ENCODE peak calls at places on chromosomes 7 and 10, in seven cellular contexts. One of them, this sample, is unnamed.

GRCh38 chr10:72068126-72068765 is 20.1 kb downstream of the SPOCK2 start:
- DNase-seq in cardiac fibroblast: no peak
- DNase-seq in pancreas: no peak
- DNase-seq in fibroblast of lung: no peak
- DNase-seq in cardiac muscle cell: no peak
- DNase-seq in fibroblast of pulmonary artery: no peak
- DNase-seq in coronary artery: no peak
- DNase-seq in this sample: no peak

GRCh38 chr7:90764848-90765570 is 168.9 kb downstream of the CDK14 start:
- DNase-seq in cardiac fibroblast: peak
- DNase-seq in pancreas: no peak
- DNase-seq in fibroblast of lung: no peak
- DNase-seq in cardiac muscle cell: no peak
- DNase-seq in fibroblast of pulmonary artery: no peak
- DNase-seq in coronary artery: no peak
- DNase-seq in this sample: no peak

GRCh38 chr10:89476676-89477075 is 58.7 kb downstream of the SLC16A12 start:
- DNase-seq in cardiac fibroblast: peak
- DNase-seq in pancreas: no peak
- DNase-seq in fibroblast of lung: no peak
- DNase-seq in cardiac muscle cell: peak
- DNase-seq in fibroblast of pulmonary artery: no peak
- DNase-seq in coronary artery: no peak
- DNase-seq in this sample: peak

GRCh38 chr10:4807803-4808507 is 18.1 kb upstream of the AKR1E2 start:
- DNase-seq in cardiac fibroblast: peak
- DNase-seq in pancreas: no peak
- DNase-seq in fibroblast of lung: peak
- DNase-seq in cardiac muscle cell: no peak
- DNase-seq in fibroblast of pulmonary artery: peak
- DNase-seq in coronary artery: no peak
- DNase-seq in this sample: peak

GRCh38 chr10:86545097-86545496 is 23.5 kb upstream of the WAPL start:
- DNase-seq in cardiac fibroblast: no peak
- DNase-seq in pancreas: no peak
- DNase-seq in fibroblast of lung: no peak
- DNase-seq in cardiac muscle cell: no peak
- DNase-seq in fibroblast of pulmonary artery: no peak
- DNase-seq in coronary artery: no peak
- DNase-seq in this sample: no peak

GRCh38 chr7:95420996-95421846 is 13.6 kb downstream of the PON2 start:
- DNase-seq in cardiac fibroblast: peak
- DNase-seq in pancreas: no peak
- DNase-seq in fibroblast of lung: peak
- DNase-seq in cardiac muscle cell: peak
- DNase-seq in fibroblast of pulmonary artery: peak
- DNase-seq in coronary artery: no peak
- DNase-seq in this sample: no peak

GRCh38 chr7:3910041-3910440 is 609.0 kb downstream of the SDK1 start:
- DNase-seq in cardiac fibroblast: no peak
- DNase-seq in pancreas: no peak
- DNase-seq in fibroblast of lung: no peak
- DNase-seq in cardiac muscle cell: no peak
- DNase-seq in fibroblast of pulmonary artery: no peak
- DNase-seq in coronary artery: no peak
- DNase-seq in this sample: no peak

GRCh38 chr7:112495820-112496462 is 15.2 kb downstream of the LSMEM1 start:
- DNase-seq in cardiac fibroblast: peak
- DNase-seq in pancreas: peak
- DNase-seq in fibroblast of lung: peak
- DNase-seq in cardiac muscle cell: peak
- DNase-seq in fibroblast of pulmonary artery: peak
- DNase-seq in coronary artery: no peak
- DNase-seq in this sample: peak

GRCh38 chr7:29017666-29018065 is 59.5 kb upstream of the TRIL start:
- DNase-seq in cardiac fibroblast: peak
- DNase-seq in pancreas: no peak
- DNase-seq in fibroblast of lung: peak
- DNase-seq in cardiac muscle cell: no peak
- DNase-seq in fibroblast of pulmonary artery: peak
- DNase-seq in coronary artery: no peak
- DNase-seq in this sample: peak

GRCh38 chr10:90920986-90921643 is at the start of gene ANKRD1:
- DNase-seq in cardiac fibroblast: peak
- DNase-seq in pancreas: no peak
- DNase-seq in fibroblast of lung: peak
- DNase-seq in cardiac muscle cell: peak
- DNase-seq in fibroblast of pulmonary artery: peak
- DNase-seq in coronary artery: no peak
- DNase-seq in this sample: peak

GRCh38 chr7:46317256-46317655 is 396.2 kb upstream of the IGFBP3 start:
- DNase-seq in cardiac fibroblast: peak
- DNase-seq in pancreas: no peak
- DNase-seq in fibroblast of lung: no peak
- DNase-seq in cardiac muscle cell: no peak
- DNase-seq in fibroblast of pulmonary artery: peak
- DNase-seq in coronary artery: no peak
- DNase-seq in this sample: no peak

GRCh38 chr10:90204956-90205695 is 503.7 kb downstream of the KIF20B start:
- DNase-seq in cardiac fibroblast: peak
- DNase-seq in pancreas: no peak
- DNase-seq in fibroblast of lung: peak
- DNase-seq in cardiac muscle cell: no peak
- DNase-seq in fibroblast of pulmonary artery: peak
- DNase-seq in coronary artery: no peak
- DNase-seq in this sample: peak

GRCh38 chr10:48363617-48364355 is 57.3 kb downstream of the MAPK8 start:
- DNase-seq in cardiac fibroblast: peak
- DNase-seq in pancreas: peak
- DNase-seq in fibroblast of lung: peak
- DNase-seq in cardiac muscle cell: peak
- DNase-seq in fibroblast of pulmonary artery: peak
- DNase-seq in coronary artery: no peak
- DNase-seq in this sample: peak

GRCh38 chr7:129168219-129168991 is 20.0 kb upstream of the SMO start:
- DNase-seq in cardiac fibroblast: no peak
- DNase-seq in pancreas: no peak
- DNase-seq in fibroblast of lung: no peak
- DNase-seq in cardiac muscle cell: peak
- DNase-seq in fibroblast of pulmonary artery: no peak
- DNase-seq in coronary artery: no peak
- DNase-seq in this sample: no peak
- H3K4me3 ChIP-seq in cardiac fibroblast: no peak
- H3K4me3 ChIP-seq in pancreas: no peak
- H3K4me3 ChIP-seq in fibroblast of lung: no peak
- H3K4me3 ChIP-seq in cardiac muscle cell: no peak
- H3K4me3 ChIP-seq in fibroblast of pulmonary artery: no peak
- H3K4me3 ChIP-seq in coronary artery: peak
- H3K4me3 ChIP-seq in this sample: no peak

GRCh38 chr7:117034851-117035462 is 81.7 kb downstream of the ST7 start:
- DNase-seq in cardiac fibroblast: peak
- DNase-seq in pancreas: no peak
- DNase-seq in fibroblast of lung: peak
- DNase-seq in cardiac muscle cell: no peak
- DNase-seq in fibroblast of pulmonary artery: peak
- DNase-seq in coronary artery: no peak
- DNase-seq in this sample: no peak

GRCh38 chr7:117032810-117033209 is 79.5 kb downstream of the ST7 start:
- DNase-seq in cardiac fibroblast: no peak
- DNase-seq in pancreas: no peak
- DNase-seq in fibroblast of lung: no peak
- DNase-seq in cardiac muscle cell: no peak
- DNase-seq in fibroblast of pulmonary artery: no peak
- DNase-seq in coronary artery: no peak
- DNase-seq in this sample: no peak

GRCh38 chr7:117036034-117036669 is 82.9 kb downstream of the ST7 start:
- DNase-seq in cardiac fibroblast: no peak
- DNase-seq in pancreas: no peak
- DNase-seq in fibroblast of lung: no peak
- DNase-seq in cardiac muscle cell: no peak
- DNase-seq in fibroblast of pulmonary artery: no peak
- DNase-seq in coronary artery: no peak
- DNase-seq in this sample: no peak

GRCh38 chr7:117036836-117037235 is 83.5 kb downstream of the ST7 start:
- DNase-seq in cardiac fibroblast: no peak
- DNase-seq in pancreas: no peak
- DNase-seq in fibroblast of lung: no peak
- DNase-seq in cardiac muscle cell: no peak
- DNase-seq in fibroblast of pulmonary artery: no peak
- DNase-seq in coronary artery: no peak
- DNase-seq in this sample: no peak

DNA sequence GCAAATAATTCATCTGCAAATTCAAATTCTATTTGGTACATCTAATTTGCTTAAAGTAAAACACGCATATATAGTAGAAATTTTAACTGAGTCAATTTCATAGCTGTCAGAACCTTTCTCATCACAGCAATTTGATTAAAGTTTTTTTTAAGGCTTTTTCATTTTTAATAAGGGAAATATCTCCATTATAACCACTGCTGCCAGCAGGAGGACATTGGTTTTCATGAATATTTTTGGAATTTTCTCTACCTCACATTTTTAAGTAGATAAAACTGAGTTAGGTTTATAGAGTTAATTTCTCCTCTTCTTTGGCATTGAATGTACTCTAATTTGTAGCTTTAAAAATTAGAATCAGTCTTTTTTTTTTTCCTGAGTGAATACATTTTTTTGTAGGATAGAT is 82.2 kb downstream of the ST7 start:
- DNase-seq in cardiac fibroblast: no peak
- DNase-seq in pancreas: no peak
- DNase-seq in fibroblast of lung: no peak
- DNase-seq in cardiac muscle cell: no peak
- DNase-seq in fibroblast of pulmonary artery: no peak
- DNase-seq in coronary artery: no peak
- DNase-seq in this sample: no peak
- TF ChIP-seq CTCF in cardiac fibroblast: peak
- TF ChIP-seq CTCF in pancreas: no peak
- TF ChIP-seq CTCF in fibroblast of lung: no peak
- TF ChIP-seq CTCF in cardiac muscle cell: no peak
- TF ChIP-seq CTCF in fibroblast of pulmonary artery: no peak
- TF ChIP-seq CTCF in coronary artery: no peak
- TF ChIP-seq CTCF in this sample: no peak

DNA sequence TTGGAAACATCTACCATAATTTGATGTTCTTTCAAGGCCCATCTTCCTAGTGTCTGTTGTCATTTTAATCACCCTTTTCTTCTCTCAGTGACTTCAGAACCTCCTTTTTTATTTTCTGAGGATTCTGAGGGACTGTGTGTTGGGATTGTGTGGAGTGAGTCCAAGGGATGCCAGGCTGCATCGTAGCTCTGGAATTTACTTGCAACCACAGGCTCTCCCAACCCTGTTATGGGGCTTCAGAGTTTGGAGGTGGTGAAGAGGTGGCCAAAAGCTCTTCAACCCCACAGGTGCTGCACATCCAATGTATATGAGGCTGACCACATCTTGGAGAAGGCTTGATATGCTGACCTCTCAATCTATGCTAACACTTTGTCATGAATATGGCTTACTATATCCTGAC is 79.5 kb upstream of the GPR141 start:
- DNase-seq in cardiac fibroblast: no peak
- DNase-seq in pancreas: no peak
- DNase-seq in fibroblast of lung: no peak
- DNase-seq in cardiac muscle cell: no peak
- DNase-seq in fibroblast of pulmonary artery: no peak
- DNase-seq in coronary artery: no peak
- DNase-seq in this sample: no peak
- H3K4me3 ChIP-seq in cardiac fibroblast: no peak
- H3K4me3 ChIP-seq in pancreas: no peak
- H3K4me3 ChIP-seq in fibroblast of lung: no peak
- H3K4me3 ChIP-seq in cardiac muscle cell: no peak
- H3K4me3 ChIP-seq in fibroblast of pulmonary artery: no peak
- H3K4me3 ChIP-seq in coronary artery: no peak
- H3K4me3 ChIP-seq in this sample: no peak

DNA sequence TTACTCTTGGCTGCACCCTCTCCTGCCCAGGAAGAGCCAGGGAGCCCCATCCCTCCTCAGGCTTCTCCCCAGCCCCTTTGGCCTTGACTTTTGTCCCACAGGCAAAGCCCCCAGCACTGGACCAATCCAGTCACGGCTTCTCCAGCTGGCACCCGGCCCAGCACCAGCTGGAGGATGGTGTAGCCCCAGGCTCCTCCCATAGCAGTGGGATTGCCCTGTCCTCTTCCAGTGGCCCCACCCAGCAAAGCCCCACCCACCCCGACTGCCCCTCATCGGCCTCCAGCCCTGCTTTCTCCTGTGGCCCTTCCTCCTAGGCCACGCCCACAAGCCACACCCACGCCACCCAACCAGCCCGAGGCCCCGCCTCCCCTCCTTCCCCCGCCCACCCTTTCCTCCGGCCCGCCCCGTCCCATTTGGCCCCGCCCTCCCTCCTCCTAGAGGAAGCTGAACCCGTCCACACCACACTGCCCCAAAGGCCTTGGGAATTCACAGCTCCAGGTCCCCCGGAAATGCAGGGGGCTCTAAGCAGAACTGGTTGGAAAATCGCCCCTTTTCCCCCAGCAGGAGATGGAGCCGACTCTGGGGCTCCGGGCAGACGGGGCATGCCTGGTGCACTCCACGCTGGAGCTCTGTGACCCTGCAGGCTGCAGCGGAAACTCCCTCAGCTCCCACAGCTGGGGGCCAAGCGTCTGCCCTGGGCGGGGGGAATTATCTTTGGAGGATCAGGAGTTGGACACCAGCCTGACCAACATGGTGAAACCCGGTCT is 25.2 kb downstream of the GET4 start:
- DNase-seq in cardiac fibroblast: peak
- DNase-seq in pancreas: peak
- DNase-seq in fibroblast of lung: peak
- DNase-seq in cardiac muscle cell: peak
- DNase-seq in fibroblast of pulmonary artery: peak
- DNase-seq in coronary artery: no peak
- DNase-seq in this sample: peak
- TF ChIP-seq CTCF in cardiac fibroblast: no peak
- TF ChIP-seq CTCF in pancreas: no peak
- TF ChIP-seq CTCF in fibroblast of lung: no peak
- TF ChIP-seq CTCF in cardiac muscle cell: no peak
- TF ChIP-seq CTCF in fibroblast of pulmonary artery: no peak
- TF ChIP-seq CTCF in coronary artery: no peak
- TF ChIP-seq CTCF in this sample: no peak